ENCODE peak calls at places on chromosome 3, in four cellular contexts. One of them, this sample, is unnamed.

GRCh38 chr3:31523543-31523942 is 9.2 kb upstream of the STT3B start:
- DNase-seq in SK-N-SH: no peak
- DNase-seq in IMR-90: no peak
- DNase-seq in heart right ventricle: no peak
- DNase-seq in this sample: no peak

GRCh38 chr3:58491506-58492384 is at the start of gene KCTD6:
- DNase-seq in SK-N-SH: peak; percentile 97
- DNase-seq in IMR-90: peak; percentile 92
- DNase-seq in heart right ventricle: peak; percentile 96
- DNase-seq in this sample: peak; percentile 49

GRCh38 chr3:9151240-9151639 is 98.2 kb downstream of the SRGAP3 start:
- DNase-seq in SK-N-SH: no peak
- DNase-seq in IMR-90: no peak
- DNase-seq in heart right ventricle: no peak
- DNase-seq in this sample: no peak

GRCh38 chr3:5016218-5017161 is 37.3 kb downstream of the BHLHE40 start:
- DNase-seq in SK-N-SH: no peak
- DNase-seq in IMR-90: peak; percentile 80
- DNase-seq in heart right ventricle: no peak
- DNase-seq in this sample: no peak

GRCh38 chr3:80870476-80871041 is 890.9 kb downstream of the GBE1 start:
- DNase-seq in SK-N-SH: no peak
- DNase-seq in IMR-90: no peak
- DNase-seq in heart right ventricle: no peak
- DNase-seq in this sample: no peak

GRCh38 chr3:159829056-159829995 is 159.3 kb upstream of the IL12A start:
- DNase-seq in SK-N-SH: peak; percentile 70
- DNase-seq in IMR-90: peak; percentile 64
- DNase-seq in heart right ventricle: peak; percentile 24
- DNase-seq in this sample: peak; percentile 97

GRCh38 chr3:60053518-60054265 is 1003.9 kb upstream of the CFAP20DC start:
- DNase-seq in SK-N-SH: no peak
- DNase-seq in IMR-90: peak; percentile 59
- DNase-seq in heart right ventricle: no peak
- DNase-seq in this sample: no peak

GRCh38 chr3:158495503-158495902 is 75.5 kb upstream of the MLF1 start:
- DNase-seq in SK-N-SH: no peak
- DNase-seq in IMR-90: no peak
- DNase-seq in heart right ventricle: no peak
- DNase-seq in this sample: no peak

GRCh38 chr3:14791343-14791945 is 27.3 kb upstream of the FGD5 start:
- DNase-seq in SK-N-SH: peak; percentile 85
- DNase-seq in IMR-90: peak; percentile 12
- DNase-seq in heart right ventricle: peak; percentile 66
- DNase-seq in this sample: peak; percentile 10

GRCh38 chr3:100402150-100402706 is 889 bp downstream of the LNP1 start:
- DNase-seq in SK-N-SH: peak; percentile 25
- DNase-seq in IMR-90: peak; percentile 56
- DNase-seq in heart right ventricle: no peak
- DNase-seq in this sample: peak; percentile 70

GRCh38 chr3:64685800-64686445 is 1.9 kb downstream of the ADAMTS9 start:
- DNase-seq in SK-N-SH: peak; percentile 84
- DNase-seq in IMR-90: peak; percentile 88
- DNase-seq in heart right ventricle: peak; percentile 93
- DNase-seq in this sample: peak; percentile 84

GRCh38 chr3:133962879-133963278 is 66.8 kb downstream of the SLCO2A1 start:
- DNase-seq in SK-N-SH: no peak
- DNase-seq in IMR-90: peak; percentile 79
- DNase-seq in heart right ventricle: no peak
- DNase-seq in this sample: peak; percentile 18

GRCh38 chr3:179071569-179072397 is at the start of gene ZMAT3:
- DNase-seq in SK-N-SH: peak; percentile 96
- DNase-seq in IMR-90: peak; percentile 82
- DNase-seq in heart right ventricle: peak; percentile 91
- DNase-seq in this sample: peak; percentile 66

GRCh38 chr3:31197941-31198340 is 303.5 kb upstream of the GADL1 start:
- DNase-seq in SK-N-SH: no peak
- DNase-seq in IMR-90: no peak
- DNase-seq in heart right ventricle: no peak
- DNase-seq in this sample: peak; percentile 47

GRCh38 chr3:102485701-102486100 is 50.9 kb downstream of the ZPLD1 start:
- DNase-seq in SK-N-SH: no peak
- DNase-seq in IMR-90: no peak
- DNase-seq in heart right ventricle: no peak
- DNase-seq in this sample: peak; percentile 52

GRCh38 chr3:28924744-28925360 is 356.0 kb upstream of the RBMS3 start:
- DNase-seq in SK-N-SH: no peak
- DNase-seq in IMR-90: no peak
- DNase-seq in heart right ventricle: no peak
- DNase-seq in this sample: no peak

GRCh38 chr3:192915306-192915705 is 2.4 kb downstream of the MB21D2 start:
- DNase-seq in SK-N-SH: peak; percentile 21
- DNase-seq in IMR-90: peak; percentile 68
- DNase-seq in heart right ventricle: no peak
- DNase-seq in this sample: no peak

GRCh38 chr3:108818404-108818803 is 4.2 kb upstream of the TRAT1 start:
- DNase-seq in SK-N-SH: peak; percentile 6
- DNase-seq in IMR-90: peak; percentile 10
- DNase-seq in heart right ventricle: no peak
- DNase-seq in this sample: peak; percentile 24

GRCh38 chr3:46901591-46902187 is 24.2 kb downstream of the PTH1R start:
- DNase-seq in SK-N-SH: no peak
- DNase-seq in IMR-90: no peak
- DNase-seq in heart right ventricle: no peak
- DNase-seq in this sample: no peak

GRCh38 chr3:16176391-16177030 is 2.0 kb downstream of the GALNT15 start:
- DNase-seq in SK-N-SH: no peak
- DNase-seq in IMR-90: peak; percentile 33
- DNase-seq in heart right ventricle: no peak
- DNase-seq in this sample: no peak

GRCh38 chr3:191148131-191148530 is 50.9 kb upstream of the OSTN start:
- DNase-seq in SK-N-SH: no peak
- DNase-seq in IMR-90: no peak
- DNase-seq in heart right ventricle: no peak
- DNase-seq in this sample: no peak

GRCh38 chr3:54064486-54064885 is 57.9 kb upstream of the CACNA2D3 start:
- DNase-seq in SK-N-SH: no peak
- DNase-seq in IMR-90: no peak
- DNase-seq in heart right ventricle: no peak
- DNase-seq in this sample: no peak

GRCh38 chr3:134336587-134336986 is 37.7 kb downstream of the AMOTL2 start:
- DNase-seq in SK-N-SH: no peak
- DNase-seq in IMR-90: peak; percentile 75
- DNase-seq in heart right ventricle: no peak
- DNase-seq in this sample: no peak

GRCh38 chr3:10198761-10199688 is 34.3 kb downstream of the IRAK2 start:
- DNase-seq in SK-N-SH: no peak
- DNase-seq in IMR-90: peak; percentile 88
- DNase-seq in heart right ventricle: no peak
- DNase-seq in this sample: peak; percentile 83

GRCh38 chr3:143480306-143480852 is 360.8 kb downstream of the CHST2 start:
- DNase-seq in SK-N-SH: no peak
- DNase-seq in IMR-90: peak; percentile 35
- DNase-seq in heart right ventricle: no peak
- DNase-seq in this sample: no peak

GRCh38 chr3:38000242-38000916 is 9.8 kb downstream of the VILL start:
- DNase-seq in SK-N-SH: no peak
- DNase-seq in IMR-90: no peak
- DNase-seq in heart right ventricle: no peak
- DNase-seq in this sample: no peak

GRCh38 chr3:122558605-122559004 is 5.5 kb downstream of the PARP9 start:
- DNase-seq in SK-N-SH: no peak
- DNase-seq in IMR-90: no peak
- DNase-seq in heart right ventricle: no peak
- DNase-seq in this sample: no peak

GRCh38 chr3:14127516-14128161 is 2.8 kb downstream of the TMEM43 start:
- DNase-seq in SK-N-SH: no peak
- DNase-seq in IMR-90: no peak
- DNase-seq in heart right ventricle: no peak
- DNase-seq in this sample: no peak

GRCh38 chr3:67526246-67526645 is 128.2 kb downstream of the SUCLG2 start:
- DNase-seq in SK-N-SH: no peak
- DNase-seq in IMR-90: peak; percentile 91
- DNase-seq in heart right ventricle: no peak
- DNase-seq in this sample: peak; percentile 78

GRCh38 chr3:137760341-137761098 is 3.6 kb upstream of the SOX14 start:
- DNase-seq in SK-N-SH: peak; percentile 7
- DNase-seq in IMR-90: no peak
- DNase-seq in heart right ventricle: no peak
- DNase-seq in this sample: no peak

GRCh38 chr3:32296251-32297204 is 58.0 kb downstream of the CMTM8 start:
- DNase-seq in SK-N-SH: peak; percentile 77
- DNase-seq in IMR-90: peak; percentile 55
- DNase-seq in heart right ventricle: peak; percentile 46
- DNase-seq in this sample: peak; percentile 91

GRCh38 chr3:13665582-13666226 is 116.8 kb downstream of the FBLN2 start:
- DNase-seq in SK-N-SH: no peak
- DNase-seq in IMR-90: no peak
- DNase-seq in heart right ventricle: no peak
- DNase-seq in this sample: no peak

GRCh38 chr3:47485812-47486211 is 10.1 kb upstream of the SCAP start:
- DNase-seq in SK-N-SH: no peak
- DNase-seq in IMR-90: peak; percentile 66
- DNase-seq in heart right ventricle: no peak
- DNase-seq in this sample: no peak

GRCh38 chr3:138325990-138326389 is 3.7 kb downstream of the NME9 start:
- DNase-seq in SK-N-SH: no peak
- DNase-seq in IMR-90: no peak
- DNase-seq in heart right ventricle: no peak
- DNase-seq in this sample: peak; percentile 83

GRCh38 chr3:45582407-45582806 is 12.1 kb upstream of the LIMD1 start:
- DNase-seq in SK-N-SH: no peak
- DNase-seq in IMR-90: peak; percentile 80
- DNase-seq in heart right ventricle: no peak
- DNase-seq in this sample: no peak

GRCh38 chr3:45580142-45580541 is 14.4 kb upstream of the LIMD1 start:
- DNase-seq in SK-N-SH: no peak
- DNase-seq in IMR-90: no peak
- DNase-seq in heart right ventricle: no peak
- DNase-seq in this sample: no peak

GRCh38 chr3:45579251-45579650 is 15.3 kb upstream of the LIMD1 start:
- DNase-seq in SK-N-SH: no peak
- DNase-seq in IMR-90: no peak
- DNase-seq in heart right ventricle: no peak
- DNase-seq in this sample: no peak

DNA sequence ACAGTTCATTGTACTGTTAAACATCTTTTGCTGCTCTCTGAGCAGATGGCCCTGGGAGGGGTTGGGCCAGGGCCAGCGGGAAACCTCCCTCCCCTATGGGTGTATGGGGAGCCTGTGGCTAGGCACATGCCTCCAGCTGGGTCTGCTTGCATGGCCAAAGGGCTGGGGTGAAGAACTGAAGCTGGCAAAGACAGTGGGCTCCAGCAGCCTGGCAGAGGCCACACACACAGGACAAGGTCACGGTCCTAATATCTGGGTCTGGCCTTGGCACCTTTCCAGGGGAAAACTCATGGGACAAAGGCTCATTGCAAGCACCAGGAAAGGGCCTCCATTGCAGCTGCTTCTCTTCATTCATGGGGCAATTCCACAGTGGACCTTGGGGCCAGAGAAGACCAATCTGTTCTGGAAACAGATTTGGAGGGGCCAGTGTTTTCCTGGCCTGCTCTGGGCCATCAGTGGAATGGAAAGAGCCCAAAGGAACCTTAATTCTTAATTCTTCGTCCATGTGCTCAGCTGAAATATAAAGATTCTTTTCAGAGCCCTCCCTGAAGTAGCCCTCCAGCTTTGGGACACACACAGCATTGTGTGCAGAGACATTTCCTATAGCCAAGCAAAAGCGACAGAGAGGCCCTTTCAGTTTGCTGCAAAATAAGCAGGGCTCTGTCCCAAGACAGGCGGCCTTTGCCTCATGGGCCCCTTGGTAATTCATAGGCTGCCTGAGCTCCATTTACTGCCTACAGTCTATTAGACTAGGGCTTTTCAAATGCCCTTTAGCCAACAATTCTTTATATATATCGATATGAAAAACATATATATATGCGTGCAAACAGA is 11.3 kb upstream of the LIMD1 start:
- DNase-seq in SK-N-SH: peak; percentile 73
- DNase-seq in IMR-90: no peak
- DNase-seq in heart right ventricle: peak; percentile 77
- DNase-seq in this sample: no peak
- H3K27ac ChIP-seq in SK-N-SH: peak overlapping the region; percentile 30
- H3K27ac ChIP-seq in IMR-90: no peak overlapping the region
- H3K27ac ChIP-seq in heart right ventricle: peak overlapping the region; percentile 12
- H3K27ac ChIP-seq in this sample: no peak overlapping the region

GRCh38 chr3:197599089-197599765 is 43.5 kb upstream of the BDH1 start:
- DNase-seq in SK-N-SH: peak; percentile 89
- DNase-seq in IMR-90: peak; percentile 77
- DNase-seq in heart right ventricle: peak; percentile 57
- DNase-seq in this sample: peak; percentile 53
- H3K27ac ChIP-seq in SK-N-SH: no peak overlapping the region
- H3K27ac ChIP-seq in IMR-90: no peak overlapping the region
- H3K27ac ChIP-seq in heart right ventricle: no peak overlapping the region
- H3K27ac ChIP-seq in this sample: peak overlapping the region; percentile 63

GRCh38 chr3:177193706-177194268 is 3.5 kb downstream of the TBL1XR1 start:
- DNase-seq in SK-N-SH: no peak
- DNase-seq in IMR-90: no peak
- DNase-seq in heart right ventricle: no peak
- DNase-seq in this sample: no peak
- H3K27ac ChIP-seq in SK-N-SH: no peak overlapping the region
- H3K27ac ChIP-seq in IMR-90: no peak overlapping the region
- H3K27ac ChIP-seq in heart right ventricle: peak overlapping the region; percentile 98
- H3K27ac ChIP-seq in this sample: peak overlapping the region; percentile 97

GRCh38 chr3:115518100-115518852 is 105.0 kb upstream of the GAP43 start:
- DNase-seq in SK-N-SH: peak; percentile 83
- DNase-seq in IMR-90: peak; percentile 79
- DNase-seq in heart right ventricle: peak; percentile 74
- DNase-seq in this sample: peak; percentile 84
- H3K27ac ChIP-seq in SK-N-SH: peak overlapping the region; percentile 97
- H3K27ac ChIP-seq in IMR-90: no peak overlapping the region
- H3K27ac ChIP-seq in heart right ventricle: peak overlapping the region; percentile 70
- H3K27ac ChIP-seq in this sample: no peak overlapping the region

GRCh38 chr3:128226186-128226725 is 73.0 kb downstream of the EEFSEC start:
- DNase-seq in SK-N-SH: no peak
- DNase-seq in IMR-90: no peak
- DNase-seq in heart right ventricle: no peak
- DNase-seq in this sample: no peak
- H3K27ac ChIP-seq in SK-N-SH: peak overlapping the region; percentile 62
- H3K27ac ChIP-seq in IMR-90: no peak overlapping the region
- H3K27ac ChIP-seq in heart right ventricle: no peak overlapping the region
- H3K27ac ChIP-seq in this sample: no peak overlapping the region

This sample was measured in foreskin keratinocyte.